ENCODE peak calls at places on chromosomes 2 and 18, in nine cellular contexts. One of them, this sample, is unnamed.

GRCh38 chr2:160367887-160368286 is 125.7 kb downstream of the RBMS1 start:
- DNase-seq in tibial nerve: no peak
- DNase-seq in suprapubic skin: no peak
- DNase-seq in stomach: no peak
- DNase-seq in IMR-90: peak; percentile 98
- DNase-seq in body of pancreas: no peak
- DNase-seq in lower leg skin: no peak
- DNase-seq in H1: no peak
- DNase-seq in breast epithelium: no peak
- DNase-seq in this sample: no peak

GRCh38 chr18:36465276-36465675 is 167.8 kb downstream of the FHOD3 start:
- DNase-seq in suprapubic skin: no peak
- DNase-seq in IMR-90: no peak
- DNase-seq in stomach: no peak
- DNase-seq in lower leg skin: no peak
- DNase-seq in breast epithelium: no peak
- DNase-seq in body of pancreas: no peak
- DNase-seq in H1: peak; percentile 39
- DNase-seq in tibial nerve: no peak
- DNase-seq in this sample: no peak

GRCh38 chr2:67182884-67183283 is 214.2 kb upstream of the ETAA1 start:
- DNase-seq in IMR-90: no peak
- DNase-seq in lower leg skin: no peak
- DNase-seq in stomach: no peak
- DNase-seq in suprapubic skin: no peak
- DNase-seq in H1: no peak
- DNase-seq in breast epithelium: no peak
- DNase-seq in body of pancreas: peak; percentile 13
- DNase-seq in tibial nerve: no peak
- DNase-seq in this sample: no peak

GRCh38 chr2:11398710-11399109 is 54.3 kb upstream of the ROCK2 start:
- DNase-seq in tibial nerve: no peak
- DNase-seq in H1: no peak
- DNase-seq in breast epithelium: no peak
- DNase-seq in IMR-90: no peak
- DNase-seq in body of pancreas: peak; percentile 35
- DNase-seq in stomach: peak; percentile 83
- DNase-seq in suprapubic skin: no peak
- DNase-seq in lower leg skin: peak; percentile 60
- DNase-seq in this sample: no peak

GRCh38 chr2:10226032-10226724 is 76.5 kb upstream of the HPCAL1 start:
- DNase-seq in suprapubic skin: peak; percentile 33
- DNase-seq in H1: no peak
- DNase-seq in tibial nerve: no peak
- DNase-seq in stomach: no peak
- DNase-seq in body of pancreas: no peak
- DNase-seq in lower leg skin: peak; percentile 79
- DNase-seq in IMR-90: no peak
- DNase-seq in breast epithelium: peak; percentile 28
- DNase-seq in this sample: peak; percentile 66

GRCh38 chr2:18117592-18117991 is 239.1 kb downstream of the KCNS3 start:
- DNase-seq in suprapubic skin: no peak
- DNase-seq in tibial nerve: no peak
- DNase-seq in stomach: peak; percentile 46
- DNase-seq in IMR-90: peak; percentile 41
- DNase-seq in body of pancreas: no peak
- DNase-seq in H1: peak; percentile 56
- DNase-seq in breast epithelium: no peak
- DNase-seq in lower leg skin: no peak
- DNase-seq in this sample: no peak

GRCh38 chr2:166057363-166058169 is 70.3 kb downstream of the SCN1A start:
- DNase-seq in tibial nerve: no peak
- DNase-seq in lower leg skin: no peak
- DNase-seq in IMR-90: peak; percentile 45
- DNase-seq in stomach: no peak
- DNase-seq in H1: no peak
- DNase-seq in body of pancreas: no peak
- DNase-seq in breast epithelium: no peak
- DNase-seq in suprapubic skin: no peak
- DNase-seq in this sample: no peak

GRCh38 chr2:59684101-59684770 is 869.2 kb downstream of the BCL11A start:
- DNase-seq in H1: no peak
- DNase-seq in breast epithelium: no peak
- DNase-seq in lower leg skin: no peak
- DNase-seq in suprapubic skin: no peak
- DNase-seq in IMR-90: no peak
- DNase-seq in tibial nerve: no peak
- DNase-seq in stomach: no peak
- DNase-seq in body of pancreas: no peak
- DNase-seq in this sample: no peak

GRCh38 chr2:198008230-198008629 is 203.8 kb downstream of the PLCL1 start:
- DNase-seq in stomach: no peak
- DNase-seq in tibial nerve: no peak
- DNase-seq in IMR-90: no peak
- DNase-seq in breast epithelium: no peak
- DNase-seq in H1: no peak
- DNase-seq in lower leg skin: no peak
- DNase-seq in body of pancreas: no peak
- DNase-seq in suprapubic skin: no peak
- DNase-seq in this sample: no peak

GRCh38 chr2:198006733-198007132 is 202.3 kb downstream of the PLCL1 start:
- DNase-seq in suprapubic skin: no peak
- DNase-seq in body of pancreas: no peak
- DNase-seq in breast epithelium: no peak
- DNase-seq in lower leg skin: no peak
- DNase-seq in H1: no peak
- DNase-seq in tibial nerve: no peak
- DNase-seq in stomach: no peak
- DNase-seq in IMR-90: no peak
- DNase-seq in this sample: no peak

GRCh38 chr2:198000417-198000816 is 196.0 kb downstream of the PLCL1 start:
- DNase-seq in stomach: no peak
- DNase-seq in lower leg skin: no peak
- DNase-seq in IMR-90: no peak
- DNase-seq in body of pancreas: no peak
- DNase-seq in breast epithelium: no peak
- DNase-seq in H1: no peak
- DNase-seq in tibial nerve: no peak
- DNase-seq in suprapubic skin: no peak
- DNase-seq in this sample: no peak

GRCh38 chr2:198004921-198005829 is 200.8 kb downstream of the PLCL1 start:
- DNase-seq in stomach: no peak
- DNase-seq in body of pancreas: no peak
- DNase-seq in IMR-90: no peak
- DNase-seq in suprapubic skin: no peak
- DNase-seq in lower leg skin: no peak
- DNase-seq in breast epithelium: no peak
- DNase-seq in H1: no peak
- DNase-seq in tibial nerve: no peak
- DNase-seq in this sample: no peak

DNA sequence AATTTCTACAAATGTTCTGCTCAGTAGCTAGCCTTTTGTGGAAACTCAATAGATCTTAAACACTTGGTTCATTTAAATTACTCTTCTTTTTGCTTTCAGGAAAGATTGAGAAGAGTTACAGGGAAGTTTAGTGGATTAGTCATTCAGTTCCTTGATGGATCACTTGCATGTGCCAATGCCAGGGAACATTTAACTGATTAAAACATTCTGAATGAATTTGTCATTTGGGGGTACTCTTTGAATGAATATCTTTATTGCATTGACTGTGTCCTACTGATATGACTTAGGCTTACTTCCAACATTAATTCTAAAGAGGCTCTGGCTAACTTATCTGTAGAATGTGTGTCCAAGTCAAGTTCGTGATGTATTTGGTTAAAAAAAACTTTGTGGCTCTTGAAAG is 199.8 kb downstream of the PLCL1 start:
- DNase-seq in H1: no peak
- DNase-seq in body of pancreas: no peak
- DNase-seq in tibial nerve: no peak
- DNase-seq in stomach: no peak
- DNase-seq in breast epithelium: no peak
- DNase-seq in suprapubic skin: no peak
- DNase-seq in IMR-90: no peak
- DNase-seq in lower leg skin: no peak
- DNase-seq in this sample: no peak
- TF ChIP-seq POLR2A in H1: no peak
- TF ChIP-seq POLR2A in body of pancreas: no peak
- TF ChIP-seq POLR2A in tibial nerve: no peak
- TF ChIP-seq POLR2A in stomach: no peak
- TF ChIP-seq POLR2A in breast epithelium: no peak
- TF ChIP-seq POLR2A in suprapubic skin: no peak
- TF ChIP-seq POLR2A in IMR-90: no peak
- TF ChIP-seq POLR2A in lower leg skin: no peak
- TF ChIP-seq POLR2A in this sample: no peak

GRCh38 chr2:174945601-174946260 is 59.5 kb downstream of the CHN1 start:
- DNase-seq in body of pancreas: no peak
- DNase-seq in H1: no peak
- DNase-seq in stomach: no peak
- DNase-seq in lower leg skin: no peak
- DNase-seq in IMR-90: peak; percentile 26
- DNase-seq in tibial nerve: no peak
- DNase-seq in breast epithelium: no peak
- DNase-seq in suprapubic skin: no peak
- DNase-seq in this sample: no peak
- TF ChIP-seq POLR2A in body of pancreas: no peak
- TF ChIP-seq POLR2A in H1: no peak
- TF ChIP-seq POLR2A in stomach: no peak
- TF ChIP-seq POLR2A in lower leg skin: no peak
- TF ChIP-seq POLR2A in IMR-90: no peak
- TF ChIP-seq POLR2A in tibial nerve: no peak
- TF ChIP-seq POLR2A in breast epithelium: no peak
- TF ChIP-seq POLR2A in suprapubic skin: no peak
- TF ChIP-seq POLR2A in this sample: no peak

GRCh38 chr18:58557013-58557435 is 71.9 kb downstream of the ALPK2 start:
- DNase-seq in stomach: no peak
- DNase-seq in breast epithelium: no peak
- DNase-seq in tibial nerve: no peak
- DNase-seq in IMR-90: no peak
- DNase-seq in H1: no peak
- DNase-seq in body of pancreas: no peak
- DNase-seq in suprapubic skin: no peak
- DNase-seq in lower leg skin: no peak
- DNase-seq in this sample: no peak
- TF ChIP-seq POLR2A in stomach: no peak
- TF ChIP-seq POLR2A in breast epithelium: no peak
- TF ChIP-seq POLR2A in tibial nerve: no peak
- TF ChIP-seq POLR2A in IMR-90: no peak
- TF ChIP-seq POLR2A in H1: no peak
- TF ChIP-seq POLR2A in body of pancreas: no peak
- TF ChIP-seq POLR2A in suprapubic skin: no peak
- TF ChIP-seq POLR2A in lower leg skin: no peak
- TF ChIP-seq POLR2A in this sample: no peak

GRCh38 chr18:8619041-8619440 is 9.8 kb downstream of the RAB12 start:
- DNase-seq in breast epithelium: no peak
- DNase-seq in H1: peak; percentile 32
- DNase-seq in tibial nerve: no peak
- DNase-seq in IMR-90: no peak
- DNase-seq in lower leg skin: no peak
- DNase-seq in body of pancreas: no peak
- DNase-seq in suprapubic skin: no peak
- DNase-seq in stomach: no peak
- DNase-seq in this sample: no peak

GRCh38 chr18:8623549-8624106 is 14.4 kb downstream of the RAB12 start:
- DNase-seq in suprapubic skin: no peak
- DNase-seq in H1: no peak
- DNase-seq in stomach: no peak
- DNase-seq in tibial nerve: no peak
- DNase-seq in lower leg skin: no peak
- DNase-seq in IMR-90: no peak
- DNase-seq in body of pancreas: no peak
- DNase-seq in breast epithelium: no peak
- DNase-seq in this sample: no peak

GRCh38 chr18:8617907-8618306 is 8.7 kb downstream of the RAB12 start:
- DNase-seq in lower leg skin: no peak
- DNase-seq in H1: no peak
- DNase-seq in IMR-90: no peak
- DNase-seq in suprapubic skin: no peak
- DNase-seq in body of pancreas: no peak
- DNase-seq in tibial nerve: no peak
- DNase-seq in breast epithelium: no peak
- DNase-seq in stomach: no peak
- DNase-seq in this sample: no peak

GRCh38 chr18:8619835-8620577 is 10.8 kb downstream of the RAB12 start:
- DNase-seq in tibial nerve: no peak
- DNase-seq in suprapubic skin: no peak
- DNase-seq in stomach: no peak
- DNase-seq in body of pancreas: no peak
- DNase-seq in IMR-90: no peak
- DNase-seq in breast epithelium: no peak
- DNase-seq in H1: peak; percentile 28
- DNase-seq in lower leg skin: no peak
- DNase-seq in this sample: no peak

DNA sequence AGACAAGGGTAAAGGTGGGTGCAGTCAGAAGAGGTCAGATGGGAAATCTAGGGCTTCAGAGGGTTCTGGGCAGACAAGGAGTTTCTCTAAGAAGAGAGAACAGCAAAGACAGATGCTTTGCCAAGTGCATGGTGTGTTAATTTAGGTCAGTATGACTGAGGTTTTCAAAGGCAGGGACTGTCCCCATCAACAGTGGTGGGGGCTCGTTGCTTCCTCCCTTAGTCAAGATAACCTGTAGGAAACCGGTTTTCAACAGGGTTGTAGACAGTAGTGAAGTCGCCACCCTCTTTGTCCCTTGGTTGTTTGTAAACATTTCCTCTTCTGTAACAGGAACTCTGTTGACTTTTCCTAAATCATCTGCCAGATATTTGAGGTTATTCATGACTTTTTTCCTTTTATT is 11.6 kb downstream of the RAB12 start:
- DNase-seq in IMR-90: no peak
- DNase-seq in tibial nerve: no peak
- DNase-seq in breast epithelium: no peak
- DNase-seq in stomach: no peak
- DNase-seq in lower leg skin: no peak
- DNase-seq in body of pancreas: no peak
- DNase-seq in H1: no peak
- DNase-seq in suprapubic skin: no peak
- DNase-seq in this sample: no peak
- TF ChIP-seq POLR2A in IMR-90: no peak
- TF ChIP-seq POLR2A in tibial nerve: no peak
- TF ChIP-seq POLR2A in breast epithelium: no peak
- TF ChIP-seq POLR2A in stomach: no peak
- TF ChIP-seq POLR2A in lower leg skin: no peak
- TF ChIP-seq POLR2A in body of pancreas: no peak
- TF ChIP-seq POLR2A in H1: no peak
- TF ChIP-seq POLR2A in suprapubic skin: no peak
- TF ChIP-seq POLR2A in this sample: no peak

GRCh38 chr2:189762229-189762550 is 402 bp downstream of the OSGEPL1 start:
- DNase-seq in tibial nerve: no peak
- DNase-seq in H1: no peak
- DNase-seq in suprapubic skin: no peak
- DNase-seq in lower leg skin: no peak
- DNase-seq in stomach: no peak
- DNase-seq in breast epithelium: no peak
- DNase-seq in IMR-90: no peak
- DNase-seq in body of pancreas: no peak
- DNase-seq in this sample: no peak

GRCh38 chr2:189763908-189764661 is 1.5 kb upstream of the OSGEPL1 start:
- DNase-seq in stomach: no peak
- DNase-seq in breast epithelium: no peak
- DNase-seq in tibial nerve: no peak
- DNase-seq in H1: no peak
- DNase-seq in lower leg skin: no peak
- DNase-seq in IMR-90: peak; percentile 46
- DNase-seq in body of pancreas: no peak
- DNase-seq in suprapubic skin: no peak
- DNase-seq in this sample: no peak

GRCh38 chr2:189762551-189763298 is at the start of gene OSGEPL1:
- DNase-seq in body of pancreas: peak; percentile 94
- DNase-seq in breast epithelium: peak; percentile 86
- DNase-seq in tibial nerve: peak; percentile 79
- DNase-seq in H1: peak; percentile 91
- DNase-seq in stomach: peak; percentile 94
- DNase-seq in IMR-90: peak; percentile 90
- DNase-seq in lower leg skin: peak; percentile 98
- DNase-seq in suprapubic skin: peak; percentile 95
- DNase-seq in this sample: peak; percentile 96
- TF ChIP-seq POLR2A in body of pancreas: peak; percentile 61
- TF ChIP-seq POLR2A in breast epithelium: no peak
- TF ChIP-seq POLR2A in tibial nerve: peak; percentile 28
- TF ChIP-seq POLR2A in H1: peak; percentile 49
- TF ChIP-seq POLR2A in stomach: no peak
- TF ChIP-seq POLR2A in IMR-90: peak; percentile 26
- TF ChIP-seq POLR2A in lower leg skin: no peak
- TF ChIP-seq POLR2A in suprapubic skin: no peak
- TF ChIP-seq POLR2A in this sample: no peak

This sample was measured in sigmoid colon.